ENCODE peak calls at places on chromosomes 4 and X, in seven cellular contexts. Z is GM23248; B is esophagus squamous epithelium; P is NT2/D1; K is lower lobe of right lung; Q is CD8-positive, alpha-beta T cell; A is CD8-positive, alpha-beta memory T cell. M is an unnamed sample. For H3K36me3 and H3K4me1, the result is how much of the 10 kb centered on the place peaks cover.

GRCh38 chr4:82561745-82562552 is at the start of gene TMEM150C:
- DNase-seq in Z (peak), B (no peak), P (no peak), K (no peak), Q (no peak), A (no peak), M (peak)

GRCh38 chr4:153439831-153440230 is 26.3 kb upstream of the TMEM131L start:
- DNase-seq in Z (no peak), B (no peak), P (no peak), K (no peak), Q (no peak), A (no peak), M (no peak)

GRCh38 chr4:9812530-9813340 is 31.3 kb downstream of the DRD5 start:
- DNase-seq in Z (peak), B (no peak), P (no peak), K (no peak), Q (no peak), A (no peak), M (no peak)

GRCh38 chr4:48571471-48571870 is 81.4 kb downstream of the ZAR1 start:
- DNase-seq in Z (no peak), B (no peak), P (no peak), K (no peak), Q (no peak), A (no peak), M (no peak)

GRCh38 chr4:181612240-181612639 is 631.0 kb upstream of the TENM3 start:
- DNase-seq in Z (no peak), B (no peak), P (no peak), K (no peak), Q (no peak), A (no peak), M (no peak)

GRCh38 chr4:158802914-158803313 is 34.1 kb downstream of the FNIP2 start:
- DNase-seq in Z (no peak), B (no peak), P (no peak), K (no peak), Q (no peak), A (no peak), M (no peak)

GRCh38 chr4:109046549-109047171 is 255.8 kb downstream of the COL25A1 start:
- DNase-seq in Z (peak), B (no peak), P (no peak), K (no peak), Q (no peak), A (no peak), M (no peak)

GRCh38 chr4:7960790-7961655 is 21.4 kb upstream of the AFAP1 start:
- DNase-seq in Z (peak), B (no peak), P (no peak), K (no peak), Q (peak), A (peak), M (no peak)

GRCh38 chr4:54484361-54484760 is 173.4 kb upstream of the KIT start:
- DNase-seq in Z (no peak), B (no peak), P (no peak), K (no peak), Q (no peak), A (no peak), M (no peak)

GRCh38 chr4:93359609-93360008 is 468.9 kb upstream of the ATOH1 start:
- DNase-seq in Z (no peak), B (no peak), P (no peak), K (no peak), Q (no peak), A (no peak), M (no peak)

GRCh38 chr4:150216725-150217124 is 138.5 kb downstream of the DCLK2 start:
- DNase-seq in Z (no peak), B (no peak), P (no peak), K (no peak), Q (no peak), A (no peak), M (no peak)

GRCh38 chr4:102420563-102421221 is 75.4 kb upstream of the SLC39A8 start:
- DNase-seq in Z (peak), B (no peak), P (no peak), K (no peak), Q (no peak), A (no peak), M (no peak)

GRCh38 chrX:139826065-139827044 is 106.5 kb downstream of the ATP11C start:
- DNase-seq in Z (peak), B (no peak), P (no peak), K (no peak), Q (no peak), A (no peak), M (peak)

GRCh38 chr4:73843369-73843768 is 6.9 kb downstream of the CXCL6 start:
- DNase-seq in Z (peak), B (no peak), P (no peak), K (no peak), Q (no peak), A (no peak), M (no peak)

GRCh38 chrX:15202458-15203177 is 67.3 kb downstream of the ASB9 start:
- DNase-seq in Z (peak), B (no peak), P (no peak), K (no peak), Q (no peak), A (no peak), M (no peak)

GRCh38 chr4:138611721-138612120 is 369.6 kb upstream of the SLC7A11 start:
- DNase-seq in Z (no peak), B (no peak), P (no peak), K (no peak), Q (no peak), A (no peak), M (peak)

GRCh38 chr4:86300516-86300915 is 59.3 kb downstream of the MAPK10 start:
- DNase-seq in Z (no peak), B (no peak), P (no peak), K (no peak), Q (no peak), A (no peak), M (no peak)
- H3K4me3 ChIP-seq in Z (no peak), B (no peak), P (no peak), K (no peak), Q (no peak), A (no peak), M (no peak)

DNA sequence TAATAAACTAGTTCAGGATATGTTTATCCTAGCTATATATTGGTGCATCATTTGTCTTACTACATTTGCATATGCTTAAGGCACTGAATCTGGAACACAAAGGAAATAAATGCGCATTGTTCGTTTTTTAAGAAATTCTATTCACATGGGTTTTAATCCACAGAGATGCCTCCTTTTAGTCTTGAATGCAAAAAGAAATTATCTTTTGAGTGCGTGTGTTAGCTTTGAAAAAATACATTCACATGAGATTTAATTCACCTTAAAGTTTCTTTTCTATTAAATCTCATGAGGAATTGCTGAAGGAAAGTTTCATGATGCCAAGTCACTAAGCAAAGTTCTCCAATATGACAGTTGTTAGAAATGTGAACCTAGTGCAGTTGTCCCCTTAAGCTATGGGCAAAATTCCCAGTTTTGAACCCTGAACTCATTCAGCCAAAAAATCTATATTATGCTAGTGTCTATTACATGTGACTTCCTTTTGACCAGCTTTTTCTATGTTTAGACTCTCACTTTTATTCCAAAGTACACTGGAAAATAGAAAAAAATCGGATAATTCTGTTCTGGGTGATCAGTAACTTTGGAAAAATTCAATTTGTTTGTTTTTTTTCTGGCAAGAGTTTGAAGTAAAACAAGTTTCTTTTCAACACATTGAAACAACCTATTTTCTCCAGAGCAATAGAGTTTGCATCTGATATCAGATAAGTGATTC is 426.2 kb upstream of the MAGEB2 start:
- DNase-seq in Z (no peak), B (no peak), P (no peak), K (no peak), Q (no peak), A (no peak), M (peak)
- H3K36me3 ChIP-seq in Z (under half), B (under half), P (under half), K (under half), Q (under half), A (under half), M (under half)

DNA sequence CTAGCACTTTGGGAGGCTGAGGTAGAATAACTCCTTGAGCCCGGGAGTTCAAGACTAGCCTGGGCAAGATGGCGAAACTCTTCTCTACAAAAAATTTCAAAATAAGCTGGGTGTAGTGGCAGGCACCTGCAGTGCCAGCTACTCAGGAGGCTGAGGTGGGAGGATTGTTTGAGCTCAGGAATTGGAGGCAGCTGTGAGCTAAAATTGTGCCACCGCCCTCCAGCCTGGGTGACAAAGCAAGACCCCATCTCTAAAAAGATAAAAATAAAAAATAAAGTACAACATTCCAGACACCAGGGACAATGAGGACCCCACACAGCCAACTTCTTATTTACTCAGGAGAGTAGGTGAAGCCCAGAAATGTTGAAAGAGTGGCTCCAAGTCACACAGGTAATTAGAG is 53.0 kb downstream of the APBB2 start:
- DNase-seq in Z (no peak), B (no peak), P (no peak), K (no peak), Q (no peak), A (no peak), M (no peak)
- H3K4me1 ChIP-seq in Z (under half), B (under half), P (under half), K (under half), Q (under half), A (under half), M (under half)

GRCh38 chrX:136246201-136246600 is 5.0 kb downstream of the MAP7D3 start:
- DNase-seq in Z (no peak), B (no peak), P (no peak), K (no peak), Q (no peak), A (no peak), M (no peak)

GRCh38 chrX:136255543-136255942 is 4.3 kb upstream of the MAP7D3 start:
- DNase-seq in Z (peak), B (no peak), P (no peak), K (no peak), Q (no peak), A (no peak), M (no peak)

GRCh38 chrX:136250191-136251041 is 784 bp downstream of the MAP7D3 start:
- DNase-seq in Z (peak), B (no peak), P (no peak), K (no peak), Q (peak), A (peak), M (peak)

DNA sequence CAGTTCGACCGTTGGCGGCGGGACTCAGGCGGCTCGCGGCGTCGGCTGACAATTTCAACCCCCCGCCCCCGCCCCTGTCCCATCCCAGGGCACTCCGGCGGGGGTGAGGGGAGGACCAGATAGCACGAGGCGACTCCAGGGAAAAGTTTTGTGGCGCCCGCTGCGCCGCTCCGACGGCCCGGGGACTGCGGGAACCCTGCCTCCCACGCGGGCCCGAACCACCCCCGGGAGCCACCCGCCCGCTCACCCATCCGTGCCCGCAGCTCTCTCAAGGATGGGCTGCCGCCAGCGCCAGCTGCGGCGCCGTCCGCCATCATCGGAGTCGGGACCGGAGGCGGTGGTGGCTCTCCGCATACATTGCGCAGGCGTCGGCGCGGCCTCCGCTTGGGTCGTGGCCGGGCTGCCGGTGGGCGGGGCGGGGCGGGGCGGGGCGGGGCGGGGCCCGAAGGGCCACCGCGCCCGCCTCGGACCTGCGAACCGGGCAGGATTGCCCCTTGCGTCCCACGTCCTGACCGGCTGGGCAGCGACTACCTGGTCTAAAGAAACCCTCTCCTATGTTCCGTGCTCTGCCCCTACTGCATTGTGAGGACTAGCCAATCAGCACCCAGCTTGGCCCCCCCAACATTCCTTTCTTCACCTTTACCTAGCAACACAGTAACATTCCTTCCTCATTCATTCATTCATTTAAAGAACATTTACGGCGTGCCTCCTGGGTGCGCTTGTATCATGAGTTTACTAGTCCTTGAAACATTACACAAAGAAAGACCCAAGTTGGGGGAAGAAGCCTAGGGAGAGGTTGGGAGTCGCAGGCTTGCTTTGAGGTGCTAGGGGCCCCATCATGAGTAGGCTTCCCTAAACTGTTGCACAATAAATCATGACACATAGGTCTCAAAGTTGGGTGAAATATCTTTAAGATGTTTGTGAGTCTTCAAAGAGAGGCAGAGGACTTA is at the start of gene MAP7D3:
- DNase-seq in Z (peak), B (no peak), P (no peak), K (peak), Q (peak), A (peak), M (peak)
- H3K4me3 ChIP-seq in Z (peak), B (peak), P (peak), K (peak), Q (peak), A (peak), M (peak)

GRCh38 chr4:1980561-1981041 is 28.2 kb downstream of the NELFA start:
- DNase-seq in Z (no peak), B (no peak), P (no peak), K (no peak), Q (no peak), A (no peak), M (no peak)

GRCh38 chr4:1981251-1982055 is 27.3 kb downstream of the NELFA start:
- DNase-seq in Z (peak), B (no peak), P (peak), K (no peak), Q (no peak), A (no peak), M (peak)

GRCh38 chr4:1978226-1978625 is 30.5 kb downstream of the NELFA start:
- DNase-seq in Z (no peak), B (no peak), P (no peak), K (no peak), Q (no peak), A (no peak), M (no peak)

GRCh38 chr4:1978741-1979476 is 29.9 kb downstream of the NELFA start:
- DNase-seq in Z (no peak), B (no peak), P (no peak), K (no peak), Q (no peak), A (no peak), M (peak)

GRCh38 chr4:1979477-1980196 is 29.1 kb downstream of the NELFA start:
- DNase-seq in Z (no peak), B (no peak), P (no peak), K (no peak), Q (no peak), A (no peak), M (no peak)
- H3K36me3 ChIP-seq in Z (under half), B (under half), P (half or more), K (half or more), Q (under half), A (under half), M (half or more)

DNA sequence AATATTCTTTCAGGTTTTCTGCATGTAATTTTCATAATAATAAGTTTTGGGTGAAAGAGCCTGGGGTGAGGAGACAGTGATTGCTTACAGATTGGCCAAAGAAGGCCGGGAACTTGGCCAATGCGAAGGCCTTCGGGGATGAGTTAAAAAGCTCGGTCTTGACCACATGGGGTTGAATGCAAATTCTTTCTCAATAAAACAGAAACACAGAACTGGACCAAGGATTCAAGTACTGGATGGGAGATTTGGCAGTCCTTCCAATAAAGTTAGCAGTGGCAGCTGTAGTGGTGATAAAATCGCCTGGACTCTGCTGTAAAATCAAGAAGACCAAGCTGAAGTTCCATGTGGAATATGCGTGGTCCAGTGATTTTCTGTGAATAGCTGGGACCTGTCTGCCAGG is 282.2 kb upstream of the KLF3 start:
- DNase-seq in Z (no peak), B (no peak), P (no peak), K (no peak), Q (no peak), A (no peak), M (no peak)
- H3K4me1 ChIP-seq in Z (under half), B (under half), P (under half), K (under half), Q (under half), A (under half), M (under half)

DNA sequence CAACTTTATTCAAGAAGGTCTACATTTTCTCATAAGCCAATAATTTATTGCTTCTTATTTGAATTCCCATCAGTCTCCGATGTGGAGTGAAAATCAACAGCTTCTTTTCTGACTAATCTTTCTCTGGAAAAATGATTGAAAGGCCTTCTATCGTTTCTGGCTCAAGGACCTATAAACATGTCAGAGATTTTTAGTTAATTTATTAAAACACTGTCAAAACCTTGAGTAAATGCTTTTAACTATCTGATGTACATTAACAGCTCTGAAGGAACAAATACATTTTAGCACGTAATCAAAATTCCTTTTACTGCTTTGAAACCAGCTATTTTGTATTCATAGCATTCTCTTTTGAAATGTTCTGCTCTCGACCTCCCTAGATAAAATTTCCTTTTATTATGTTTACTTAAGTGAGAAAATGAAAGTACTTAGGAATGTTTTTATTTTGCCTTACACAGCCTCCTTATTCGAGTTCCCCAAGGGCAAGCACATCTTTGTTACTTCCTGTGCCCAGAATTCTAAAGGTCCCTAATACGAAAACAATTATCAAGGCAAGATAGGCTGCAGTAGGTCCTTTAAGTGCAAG is 3.2 kb upstream of the ZFX start:
- DNase-seq in Z (no peak), B (no peak), P (no peak), K (no peak), Q (no peak), A (no peak), M (peak)
- H3K4me3 ChIP-seq in Z (peak), B (peak), P (no peak), K (peak), Q (no peak), A (no peak), M (no peak)

GRCh38 chrX:1392376-1393130 is 640 bp upstream of the SLC25A6 start:
- DNase-seq in Z (peak), B (no peak), P (no peak), K (no peak), Q (no peak), A (no peak), M (peak)

GRCh38 chrX:1391707-1392375 is at the start of gene SLC25A6:
- DNase-seq in Z (peak), B (no peak), P (peak), K (peak), Q (peak), A (peak), M (peak)

GRCh38 chrX:1389993-1390285 is 2.0 kb downstream of the SLC25A6 start:
- DNase-seq in Z (no peak), B (no peak), P (no peak), K (no peak), Q (no peak), A (no peak), M (no peak)

GRCh38 chrX:1390621-1391369 is 1.1 kb downstream of the SLC25A6 start:
- DNase-seq in Z (peak), B (no peak), P (no peak), K (peak), Q (no peak), A (no peak), M (no peak)

GRCh38 chrX:1391370-1391706 is 575 bp downstream of the SLC25A6 start:
- DNase-seq in Z (no peak), B (no peak), P (no peak), K (no peak), Q (no peak), A (no peak), M (no peak)
- H3K36me3 ChIP-seq in Z (under half), B (under half), P (half or more), K (under half), Q (under half), A (under half), M (half or more)

M was measured in HAP-1.